ENCODE peak calls at places on chromosome 12, in nine cellular contexts. P is lung, K is transverse colon, M is psoas muscle, Q is heart right ventricle, C is prostate gland, U is colonic mucosa, I is mucosa of descending colon, D is left ventricle myocardium inferior. B is an unnamed sample.
A peak's percentile ranks its signal among the peaks of the same experiment; 100 is the strongest.

GRCh38 chr12:113184900-113185179 is 438 bp downstream of the DDX54 start:
- DNase-seq in I (peak; percentile 90), M (peak; percentile 88), D (peak; percentile 91), Q (peak; percentile 88), U (peak; percentile 92), K (peak; percentile 91), C (peak; percentile 88), P (peak; percentile 90), B (peak; percentile 87)

GRCh38 chr12:117521327-117521726 is 159.9 kb upstream of the NOS1 start:
- DNase-seq in P (no peak), K (no peak), I (no peak), Q (no peak), U (no peak), C (no peak), D (no peak), M (no peak), B (no peak)

GRCh38 chr12:69284131-69284530 is 44.8 kb downstream of the CPSF6 start:
- DNase-seq in P (peak; percentile 74), D (peak; percentile 81), C (peak; percentile 34), I (peak; percentile 67), K (peak; percentile 69), U (peak; percentile 65), M (peak; percentile 80), Q (peak; percentile 76), B (peak; percentile 62)

GRCh38 chr12:62250671-62251608 is 9.3 kb upstream of the USP15 start:
- DNase-seq in M (no peak), C (no peak), U (no peak), I (no peak), Q (no peak), K (no peak), D (no peak), P (no peak), B (no peak)

GRCh38 chr12:98736352-98737326 is 91.5 kb downstream of the APAF1 start:
- DNase-seq in K (no peak), Q (no peak), P (no peak), D (no peak), U (no peak), M (no peak), I (peak; percentile 10), C (peak; percentile 49), B (no peak)

GRCh38 chr12:44812062-44812461 is 64.1 kb downstream of the NELL2 start:
- DNase-seq in D (no peak), U (peak; percentile 35), C (no peak), K (no peak), Q (no peak), I (peak; percentile 83), P (no peak), M (no peak), B (no peak)

GRCh38 chr12:107441906-107442305 is 243.7 kb upstream of the PWP1 start:
- DNase-seq in P (no peak), U (no peak), I (no peak), M (no peak), K (no peak), D (no peak), Q (no peak), C (peak; percentile 25), B (no peak)

GRCh38 chr12:1605129-1606020 is 11.0 kb upstream of the FBXL14 start:
- DNase-seq in Q (peak; percentile 85), P (peak; percentile 76), D (peak; percentile 66), M (peak; percentile 57), C (peak; percentile 90), I (peak; percentile 91), K (peak; percentile 77), U (peak; percentile 89), B (peak; percentile 55)

GRCh38 chr12:54282949-54283593 is 2.5 kb downstream of the HNRNPA1 start:
- DNase-seq in U (peak; percentile 51), M (no peak), K (peak; percentile 43), I (peak; percentile 58), D (peak; percentile 31), P (no peak), Q (no peak), C (no peak), B (no peak)

GRCh38 chr12:132872975-132873421 is 14.4 kb downstream of the CHFR start:
- DNase-seq in U (no peak), K (peak; percentile 23), C (no peak), P (no peak), I (no peak), Q (no peak), D (no peak), M (no peak), B (no peak)

GRCh38 chr12:50599366-50600095 is 94.7 kb downstream of the DIP2B start:
- DNase-seq in C (no peak), K (no peak), M (no peak), U (no peak), D (no peak), I (no peak), P (no peak), Q (no peak), B (no peak)

GRCh38 chr12:20523658-20524057 is 155.3 kb downstream of the PDE3A start:
- DNase-seq in M (no peak), Q (no peak), U (no peak), K (no peak), I (no peak), D (no peak), C (no peak), P (no peak), B (no peak)

GRCh38 chr12:49698619-49699545 is 8.3 kb downstream of the FMNL3 start:
- DNase-seq in K (peak; percentile 21), I (peak; percentile 15), C (no peak), P (no peak), Q (peak; percentile 61), D (peak; percentile 40), U (no peak), M (peak; percentile 24), B (no peak)

GRCh38 chr12:120121766-120122293 is 5.3 kb upstream of the RAB35 start:
- DNase-seq in M (no peak), I (no peak), C (no peak), Q (no peak), U (no peak), D (no peak), K (no peak), P (no peak), B (no peak)

GRCh38 chr12:11666131-11666530 is 16.7 kb downstream of the ETV6 start:
- DNase-seq in C (no peak), K (no peak), D (no peak), Q (no peak), U (no peak), M (no peak), I (no peak), P (no peak), B (no peak)

GRCh38 chr12:69688496-69689427 is 10.3 kb downstream of the BEST3 start:
- DNase-seq in M (peak; percentile 90), C (peak; percentile 60), D (peak; percentile 20), U (peak; percentile 29), P (peak; percentile 51), Q (peak; percentile 57), I (peak; percentile 5), K (peak; percentile 21), B (peak; percentile 50)

GRCh38 chr12:13628067-13628466 is 353.3 kb downstream of the GRIN2B start:
- DNase-seq in P (no peak), U (no peak), I (no peak), D (no peak), C (no peak), M (no peak), K (no peak), Q (no peak), B (no peak)
- TF ChIP-seq CTCF in P (no peak), U (no peak), I (no peak), D (no peak), C (no peak), M (no peak), K (no peak), Q (no peak), B (no peak)

DNA sequence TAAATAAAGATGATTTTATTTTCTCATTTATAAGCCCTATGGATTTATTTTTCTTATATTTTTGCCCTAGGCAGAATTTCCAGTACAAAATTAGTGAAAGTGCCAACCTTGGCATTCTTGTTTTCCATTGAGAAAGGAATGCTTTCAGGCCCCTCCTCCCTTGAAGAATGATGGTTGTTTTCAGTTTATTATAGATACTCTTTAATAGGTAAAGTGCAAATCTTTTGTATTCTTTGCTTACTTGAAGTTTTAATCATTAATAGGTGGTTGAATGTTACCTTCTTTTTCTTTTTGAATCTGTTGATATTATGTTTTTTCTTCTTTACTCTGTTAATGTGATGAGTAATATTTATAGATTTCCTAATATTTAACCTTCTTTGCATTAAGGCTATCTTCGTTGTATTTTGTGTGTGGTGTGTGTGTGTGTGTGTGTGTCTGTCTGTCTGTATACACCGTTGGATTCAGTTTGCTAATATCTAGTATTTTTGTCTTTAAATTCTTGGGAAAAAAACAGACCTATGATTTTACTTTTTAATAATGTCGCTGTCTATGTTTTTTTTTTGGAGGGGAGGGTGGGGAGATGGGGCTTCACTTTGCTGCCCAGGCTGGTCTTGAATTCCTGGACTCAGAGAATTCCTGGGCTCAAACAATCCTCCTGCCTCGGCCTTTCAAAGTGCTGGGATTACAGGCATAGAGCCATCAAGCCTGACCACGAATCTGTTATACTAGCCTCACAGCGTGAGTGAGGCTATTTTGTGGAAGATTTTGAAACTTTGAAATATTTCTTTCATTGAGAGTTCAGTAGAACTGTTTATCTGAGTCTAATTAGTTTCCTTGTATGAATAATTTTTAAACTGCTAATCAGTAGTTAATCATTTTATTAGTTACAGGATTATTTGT is 13.5 kb downstream of the SRGAP1 start:
- DNase-seq in U (no peak), K (no peak), Q (no peak), M (no peak), C (no peak), D (no peak), P (no peak), I (no peak), B (no peak)
- H3K4me3 ChIP-seq in U (no peak overlapping the region), K (no peak overlapping the region), Q (no peak overlapping the region), M (no peak overlapping the region), C (no peak overlapping the region), D (no peak overlapping the region), P (no peak overlapping the region), I (no peak overlapping the region), B (no peak overlapping the region)

DNA sequence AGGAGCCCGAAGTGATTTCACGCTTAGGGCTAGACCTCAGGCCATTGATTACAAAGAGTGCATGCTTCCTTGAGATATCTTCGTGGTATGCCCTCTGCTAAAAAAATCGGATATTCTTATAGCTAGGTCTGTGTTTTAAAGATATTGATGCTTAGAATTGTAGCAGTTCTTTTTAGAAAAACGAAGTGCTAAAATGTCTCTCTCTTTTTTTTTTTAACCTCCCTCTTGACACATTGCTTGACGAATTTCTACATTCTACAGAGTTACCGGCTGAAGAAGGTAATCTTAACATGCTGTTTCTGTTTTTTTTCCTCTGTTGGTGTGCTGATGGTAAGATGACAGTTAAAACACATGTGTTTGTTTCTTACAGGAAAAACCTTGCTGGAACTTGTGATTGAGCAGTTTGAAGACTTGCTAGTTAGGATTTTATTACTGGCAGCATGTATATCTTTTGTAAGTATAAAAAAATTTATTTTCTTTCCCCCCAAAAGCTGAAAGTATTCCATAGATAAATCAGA is 1.4 kb downstream of the ATP2A2 start:
- DNase-seq in D (no peak), C (no peak), P (no peak), K (no peak), U (no peak), Q (no peak), M (no peak), I (no peak), B (no peak)
- H3K4me1 ChIP-seq in D (peaks cover 97% of the 10 kb centered on the region), C (peaks cover 6% of the 10 kb centered on the region), P (peaks cover 1% of the 10 kb centered on the region), K (peaks cover 14% of the 10 kb centered on the region), U (no peaks in the 10 kb centered on the region), Q (peaks cover 38% of the 10 kb centered on the region), M (peaks cover 22% of the 10 kb centered on the region), I (peaks cover 27% of the 10 kb centered on the region), B (no peaks in the 10 kb centered on the region)

DNA sequence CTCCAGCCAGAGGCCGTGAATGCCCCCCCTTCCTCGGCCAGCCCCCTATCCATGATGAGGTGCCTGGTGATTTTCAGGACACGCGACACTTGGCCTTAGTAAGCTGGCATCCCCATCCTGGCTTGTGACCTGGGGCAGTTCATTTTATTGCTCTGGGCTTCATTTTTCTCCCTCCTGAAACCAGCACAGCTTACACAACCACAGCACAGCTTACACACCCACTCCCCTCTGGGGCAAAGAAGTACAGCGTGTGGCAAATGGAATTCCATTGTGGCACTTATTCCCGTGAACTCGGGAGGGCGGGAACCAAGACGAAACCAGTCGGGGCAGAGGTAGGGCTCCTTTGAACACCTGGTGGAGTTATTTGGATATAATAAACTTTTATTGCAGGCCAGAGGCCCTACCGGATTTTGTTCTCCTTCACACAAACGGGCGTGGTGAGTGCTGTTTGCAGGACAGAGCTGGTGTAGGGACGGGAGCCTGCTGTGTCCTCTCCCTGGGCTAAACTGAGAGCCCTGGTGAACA is 29.1 kb downstream of the CD9 start:
- DNase-seq in P (no peak), M (no peak), K (peak; percentile 89), D (no peak), I (peak; percentile 87), Q (no peak), C (peak; percentile 93), U (peak; percentile 93), B (no peak)
- TF ChIP-seq CTCF in P (no peak), M (no peak), K (no peak), D (no peak), I (no peak), Q (no peak), C (peak; percentile 13), U (no peak), B (no peak)

B was measured in uterus.